ENCODE peak calls at places on chromosomes 2 and 18, in five cellular contexts. L is GM23248, Z is sigmoid colon, N is ovary, C is aorta. R is an unnamed sample.

GRCh38 chr2:23354554-23354953 is 30.4 kb upstream of the KLHL29 start:
- DNase-seq in L (no peak), Z (no peak), N (no peak), C (no peak), R (no peak)

GRCh38 chr2:30232801-30233130 is 1.4 kb downstream of the LBH start:
- DNase-seq in L (no peak), Z (no peak), N (no peak), C (no peak), R (no peak)

GRCh38 chr2:217942731-217943335 is 60.0 kb downstream of the TNS1 start:
- DNase-seq in L (no peak), Z (no peak), N (peak; percentile 38), C (no peak), R (no peak)

GRCh38 chr2:237700583-237701032 is 73.2 kb downstream of the LRRFIP1 start:
- DNase-seq in L (peak; percentile 74), Z (peak; percentile 92), N (no peak), C (peak; percentile 84), R (peak; percentile 67)

GRCh38 chr2:176484838-176485237 is 215.6 kb downstream of the MTX2 start:
- DNase-seq in L (peak; percentile 41), Z (no peak), N (no peak), C (no peak), R (no peak)

GRCh38 chr2:126905991-126906390 is 7.3 kb downstream of the TEX51 start:
- DNase-seq in L (no peak), Z (no peak), N (no peak), C (no peak), R (no peak)

GRCh38 chr18:65754121-65754520 is 3.3 kb downstream of the CDH7 start:
- DNase-seq in L (no peak), Z (no peak), N (no peak), C (no peak), R (no peak)

GRCh38 chr2:41836944-41837343 is 210.9 kb upstream of the PKDCC start:
- DNase-seq in L (peak; percentile 73), Z (no peak), N (peak; percentile 39), C (no peak), R (no peak)

GRCh38 chr2:55888941-55889340 is 34.6 kb downstream of the EFEMP1 start:
- DNase-seq in L (peak; percentile 68), Z (no peak), N (no peak), C (peak; percentile 53), R (no peak)

GRCh38 chr2:8580316-8581047 is 101.4 kb upstream of the ID2 start:
- DNase-seq in L (no peak), Z (no peak), N (no peak), C (no peak), R (no peak)

GRCh38 chr2:190910341-190911136 is 29.9 kb downstream of the GLS start:
- DNase-seq in L (peak; percentile 76), Z (no peak), N (no peak), C (no peak), R (no peak)

GRCh38 chr2:43210467-43211303 is 15.7 kb downstream of the ZFP36L2 start:
- DNase-seq in L (peak; percentile 84), Z (peak; percentile 82), N (peak; percentile 84), C (peak; percentile 74), R (no peak)

GRCh38 chr18:78731423-78732032 is 248.1 kb upstream of the SALL3 start:
- DNase-seq in L (no peak), Z (no peak), N (no peak), C (no peak), R (no peak)

GRCh38 chr18:78728301-78729098 is 251.1 kb upstream of the SALL3 start:
- DNase-seq in L (no peak), Z (peak; percentile 30), N (no peak), C (no peak), R (no peak)

GRCh38 chr18:78729099-78729467 is 250.5 kb upstream of the SALL3 start:
- DNase-seq in L (no peak), Z (peak; percentile 25), N (no peak), C (no peak), R (no peak)

GRCh38 chr18:78732273-78733210 is 247.1 kb upstream of the SALL3 start:
- DNase-seq in L (no peak), Z (peak; percentile 17), N (no peak), C (no peak), R (no peak)

GRCh38 chr18:78730564-78731422 is 248.8 kb upstream of the SALL3 start:
- DNase-seq in L (no peak), Z (peak; percentile 40), N (no peak), C (no peak), R (no peak)
- H3K9me3 ChIP-seq in L (no peaks in the 10 kb centered on the region), Z (no peaks in the 10 kb centered on the region), N (no peaks in the 10 kb centered on the region), C (no peaks in the 10 kb centered on the region), R (no peaks in the 10 kb centered on the region)

GRCh38 chr2:183035298-183035953 is 2.8 kb downstream of the NCKAP1 start:
- DNase-seq in L (peak; percentile 88), Z (no peak), N (no peak), C (no peak), R (no peak)
- H3K9me3 ChIP-seq in L (no peaks in the 10 kb centered on the region), Z (no peaks in the 10 kb centered on the region), N (no peaks in the 10 kb centered on the region), C (no peaks in the 10 kb centered on the region), R (no peaks in the 10 kb centered on the region)

DNA sequence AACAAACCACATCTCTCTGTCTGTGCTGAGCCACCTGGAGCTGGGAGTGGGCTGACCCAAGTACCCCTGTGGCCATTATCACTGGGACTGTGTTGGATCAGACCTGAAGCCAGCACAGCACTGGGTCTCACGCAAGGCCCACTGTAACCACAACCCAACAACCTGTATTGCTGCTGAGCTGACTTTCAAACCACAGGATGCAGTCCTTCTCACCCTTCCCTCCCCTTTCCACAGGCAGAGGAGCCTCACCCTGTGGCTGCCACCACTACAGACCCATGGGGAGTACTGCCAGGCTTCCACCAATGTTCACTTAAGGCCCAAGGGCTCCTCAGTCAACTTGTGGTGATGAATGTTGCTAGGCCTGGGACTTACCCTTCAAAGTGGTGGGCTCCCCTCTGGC is 135.7 kb downstream of the DIS3L2 start:
- DNase-seq in L (no peak), Z (no peak), N (no peak), C (no peak), R (no peak)
- H3K9me3 ChIP-seq in L (peaks cover 5% of the 10 kb centered on the region), Z (no peaks in the 10 kb centered on the region), N (no peaks in the 10 kb centered on the region), C (peaks cover 2% of the 10 kb centered on the region), R (peaks cover 6% of the 10 kb centered on the region)

GRCh38 chr2:37201766-37202165 is 5.5 kb downstream of the CEBPZOS start:
- DNase-seq in L (no peak), Z (no peak), N (no peak), C (no peak), R (no peak)

GRCh38 chr2:37201208-37201607 is 4.9 kb downstream of the CEBPZOS start:
- DNase-seq in L (no peak), Z (no peak), N (no peak), C (no peak), R (no peak)

GRCh38 chr2:37211212-37211611 is 14.9 kb downstream of the CEBPZOS start:
- DNase-seq in L (no peak), Z (no peak), N (no peak), C (no peak), R (no peak)

GRCh38 chr2:37203708-37204107 is 7.4 kb downstream of the CEBPZOS start:
- DNase-seq in L (no peak), Z (no peak), N (no peak), C (no peak), R (no peak)

GRCh38 chr2:37205689-37206341 is 9.5 kb downstream of the CEBPZOS start:
- DNase-seq in L (no peak), Z (no peak), N (no peak), C (no peak), R (no peak)
- H3K9me3 ChIP-seq in L (peaks cover 2% of the 10 kb centered on the region), Z (no peaks in the 10 kb centered on the region), N (peaks cover 3% of the 10 kb centered on the region), C (peaks cover 2% of the 10 kb centered on the region), R (no peaks in the 10 kb centered on the region)

DNA sequence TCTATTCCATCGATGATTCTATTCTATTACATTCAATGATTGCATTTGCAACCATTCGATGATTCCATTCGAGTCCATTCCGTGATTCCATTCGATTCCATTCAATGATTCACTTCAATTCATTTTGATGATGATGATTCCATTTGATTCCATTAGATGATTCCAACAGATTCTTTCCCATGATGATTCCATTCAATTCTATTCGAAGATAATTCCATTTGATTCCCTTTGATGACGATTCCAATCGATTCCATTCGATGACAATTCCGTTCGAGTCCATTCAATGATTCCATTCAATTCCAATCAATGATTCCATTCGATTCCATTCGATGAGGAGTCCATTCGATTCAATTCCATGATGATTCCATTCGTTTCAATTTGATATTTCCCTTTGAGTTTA is 1088.8 kb downstream of the RPIA start:
- DNase-seq in L (no peak), Z (no peak), N (no peak), C (no peak), R (no peak)
- H3K9me3 ChIP-seq in L (peaks cover 19% of the 10 kb centered on the region), Z (no peaks in the 10 kb centered on the region), N (no peaks in the 10 kb centered on the region), C (peaks cover 2% of the 10 kb centered on the region), R (peaks cover 11% of the 10 kb centered on the region)